ENCODE peak calls at places on chromosome 17, in eight cellular contexts. K is nephron progenitor cell; X is Calu3; U is stimulated activated CD4-positive, alpha-beta T cell treated with anti-CD3 and anti-CD28 coated beads, Interleukin-12 subunit alpha, Interleukin-12 subunit beta, amount 100 ng/mL, for 4 hours; M is HEK293T; A is naive thymus-derived CD4-positive, alpha-beta T cell; D is posterior cingulate gyrus; H is GM12891. C is an unnamed sample.

GRCh38 chr17:38727661-38728220 is 2.4 kb upstream of the CISD3 start:
- DNase-seq in X (no peak), D (no peak), H (no peak), M (no peak), U (peak), A (peak), K (no peak), C (no peak)

GRCh38 chr17:57714660-57715059 is 30.4 kb downstream of the CCDC182 start:
- DNase-seq in H (no peak), M (no peak), K (no peak), D (no peak), U (no peak), A (no peak), X (no peak), C (no peak)

GRCh38 chr17:50926523-50926922 is 60.4 kb upstream of the TOB1 start:
- DNase-seq in M (no peak), U (no peak), K (no peak), H (no peak), A (no peak), X (no peak), D (no peak), C (no peak)

GRCh38 chr17:8109669-8110455 is 8.5 kb downstream of the ALOXE3 start:
- DNase-seq in H (peak), X (peak), A (peak), M (peak), D (peak), U (peak), K (peak), C (peak)

GRCh38 chr17:40452074-40452787 is 9.0 kb downstream of the IGFBP4 start:
- DNase-seq in U (no peak), H (no peak), A (peak), K (no peak), D (no peak), X (peak), M (no peak), C (no peak)

GRCh38 chr17:77426676-77427386 is 286.1 kb downstream of the SEC14L1 start:
- DNase-seq in K (no peak), A (no peak), M (no peak), U (no peak), D (no peak), X (no peak), H (no peak), C (no peak)

GRCh38 chr17:36591434-36592315 is at the start of gene DHRS11:
- DNase-seq in K (peak), X (peak), U (peak), H (peak), D (peak), A (peak), M (peak), C (peak)

GRCh38 chr17:65236321-65236720 is 99.2 kb downstream of the RGS9 start:
- DNase-seq in K (no peak), D (no peak), U (no peak), M (no peak), X (no peak), A (no peak), H (no peak), C (no peak)

GRCh38 chr17:2042355-2042929 is 620 bp downstream of the OVCA2 start:
- DNase-seq in K (peak), A (no peak), X (no peak), H (no peak), U (no peak), M (peak), D (no peak), C (no peak)

GRCh38 chr17:28896884-28897768 is at the start of gene FLOT2:
- DNase-seq in K (peak), X (peak), A (peak), M (peak), D (peak), U (peak), H (no peak), C (peak)

GRCh38 chr17:67689534-67690177 is 28.1 kb upstream of the NOL11 start:
- DNase-seq in K (peak), X (peak), U (peak), A (peak), D (no peak), H (peak), M (peak), C (no peak)

GRCh38 chr17:58513913-58514794 is at the start of gene MTMR4:
- DNase-seq in U (peak), M (peak), H (peak), D (peak), K (peak), X (peak), A (peak), C (peak)

GRCh38 chr17:37386462-37386861 is 10.7 kb downstream of the C17orf78 start:
- DNase-seq in X (no peak), H (no peak), D (no peak), M (no peak), U (no peak), K (no peak), A (no peak), C (no peak)

GRCh38 chr17:51298508-51299371 is 38.4 kb downstream of the UTP18 start:
- DNase-seq in D (no peak), X (peak), H (no peak), K (no peak), A (no peak), M (peak), U (no peak), C (no peak)

GRCh38 chr17:38585056-38585804 is 20.5 kb downstream of the SRCIN1 start:
- DNase-seq in A (no peak), H (no peak), X (peak), U (no peak), K (no peak), M (no peak), D (no peak), C (no peak)

GRCh38 chr17:51260960-51261958 is 913 bp downstream of the UTP18 start:
- DNase-seq in A (peak), M (peak), X (peak), H (peak), U (peak), D (peak), K (peak), C (peak)

GRCh38 chr17:7982171-7982570 is 20.2 kb upstream of the GUCY2D start:
- DNase-seq in K (no peak), U (no peak), A (no peak), H (no peak), M (no peak), D (no peak), X (no peak), C (no peak)

GRCh38 chr17:16251043-16251442 is 34.0 kb downstream of the PIGL start:
- DNase-seq in K (no peak), A (no peak), M (no peak), D (no peak), U (no peak), X (no peak), H (no peak), C (no peak)

C was measured in heart left ventricle.